ENCODE peak calls at places on chromosomes 2 and 18, in four cellular contexts. E, T, P and K are unnamed samples.

GRCh38 chr2:95356821-95357700 is 45.4 kb upstream of the FAHD2A start:
- DNase-seq in E (no peak), T (no peak), P (no peak), K (no peak)

GRCh38 chr18:48548404-48548771 is 9.6 kb downstream of the CTIF start:
- DNase-seq in E (no peak), T (no peak), P (no peak), K (no peak)

GRCh38 chr2:98013407-98014042 is 17.8 kb upstream of the TMEM131 start:
- DNase-seq in E (no peak), T (no peak), P (no peak), K (no peak)

GRCh38 chr2:82524826-82525225 is 1934.3 kb downstream of the SUCLG1 start:
- DNase-seq in E (no peak), T (no peak), P (no peak), K (no peak)

GRCh38 chr2:23862716-23863426 is 64.1 kb downstream of the ATAD2B start:
- DNase-seq in E (no peak), T (no peak), P (no peak), K (no peak)

GRCh38 chr2:75666821-75667344 is 20.3 kb downstream of the MRPL19 start:
- DNase-seq in E (no peak), T (no peak), P (no peak), K (no peak)

GRCh38 chr2:127034056-127034455 is 72.9 kb downstream of the BIN1 start:
- DNase-seq in E (no peak), T (no peak), P (no peak), K (no peak)

GRCh38 chr2:219697811-219698683 is 70.6 kb downstream of the SLC4A3 start:
- DNase-seq in E (no peak), T (no peak), P (no peak), K (no peak)

GRCh38 chr2:213021971-213022899 is 129.2 kb downstream of the IKZF2 start:
- DNase-seq in E (no peak), T (no peak), P (no peak), K (no peak)

GRCh38 chr2:38106420-38107182 is 30.6 kb upstream of the CYP1B1 start:
- DNase-seq in E (no peak), T (no peak), P (no peak), K (no peak)

GRCh38 chr18:709771-710170 is 2.7 kb downstream of the ENOSF1 start:
- DNase-seq in E (no peak), T (no peak), P (no peak), K (no peak)

GRCh38 chr18:48152549-48152948 is 222.1 kb upstream of the SMAD2 start:
- DNase-seq in E (no peak), T (no peak), P (no peak), K (no peak)

GRCh38 chr2:216103213-216103612 is 5.9 kb upstream of the XRCC5 start:
- DNase-seq in E (no peak), T (no peak), P (no peak), K (no peak)

GRCh38 chr2:63665806-63666205 is 77.0 kb downstream of the MDH1 start:
- DNase-seq in E (no peak), T (no peak), P (no peak), K (no peak)

GRCh38 chr2:26816893-26817292 is 31.0 kb downstream of the CENPA start:
- DNase-seq in E (no peak), T (no peak), P (no peak), K (no peak)

GRCh38 chr18:22164337-22165048 is 4.9 kb upstream of the GATA6 start:
- DNase-seq in E (no peak), T (no peak), P (no peak), K (no peak)

GRCh38 chr2:213199871-213200270 is 48.5 kb upstream of the IKZF2 start:
- DNase-seq in E (no peak), T (no peak), P (no peak), K (no peak)

GRCh38 chr2:36616947-36617346 is 19.0 kb upstream of the FEZ2 start:
- DNase-seq in E (no peak), T (no peak), P (no peak), K (no peak)

GRCh38 chr18:25229080-25229479 is 122.9 kb downstream of the ZNF521 start:
- DNase-seq in E (no peak), T (no peak), P (no peak), K (no peak)

GRCh38 chr18:75478996-75479870 is 51.7 kb upstream of the SMIM21 start:
- DNase-seq in E (no peak), T (peak; percentile 7), P (no peak), K (no peak)
- TF ChIP-seq CTCF in E (peak; percentile 63), T (peak; percentile 79), P (peak; percentile 67), K (peak; percentile 62)

GRCh38 chr2:17878222-17879136 is at the start of gene KCNS3:
- DNase-seq in E (no peak), T (no peak), P (no peak), K (peak; percentile 24)

GRCh38 chr2:17876590-17876989 is 1.9 kb upstream of the KCNS3 start:
- DNase-seq in E (no peak), T (no peak), P (no peak), K (no peak)

GRCh38 chr2:17879913-17880274 is 1.4 kb downstream of the KCNS3 start:
- DNase-seq in E (no peak), T (no peak), P (no peak), K (no peak)

GRCh38 chr2:17877811-17878221 is 651 bp upstream of the KCNS3 start:
- DNase-seq in E (no peak), T (no peak), P (no peak), K (no peak)

GRCh38 chr2:17879137-17879912 is 858 bp downstream of the KCNS3 start:
- DNase-seq in E (peak; percentile 23), T (no peak), P (no peak), K (peak; percentile 53)
- TF ChIP-seq CTCF in E (no peak), T (no peak), P (no peak), K (peak; percentile 42)

GRCh38 chr2:74544634-74545033 is 9.1 kb downstream of the LOXL3 start:
- DNase-seq in E (no peak), T (no peak), P (no peak), K (no peak)
- TF ChIP-seq CTCF in E (no peak), T (peak; percentile 42), P (peak; percentile 21), K (no peak)

GRCh38 chr2:1675633-1676032 is 68.7 kb downstream of the PXDN start:
- DNase-seq in E (no peak), T (no peak), P (no peak), K (no peak)
- TF ChIP-seq CTCF in E (no peak), T (no peak), P (no peak), K (no peak)

GRCh38 chr18:26459340-26459739 is 89.0 kb downstream of the KCTD1 start:
- DNase-seq in E (no peak), T (no peak), P (no peak), K (no peak)

GRCh38 chr18:26457195-26457594 is 91.2 kb downstream of the KCTD1 start:
- DNase-seq in E (no peak), T (no peak), P (no peak), K (no peak)

GRCh38 chr18:26456070-26456491 is 92.3 kb downstream of the KCTD1 start:
- DNase-seq in E (no peak), T (no peak), P (no peak), K (no peak)

GRCh38 chr18:26458526-26459232 is 89.7 kb downstream of the KCTD1 start:
- DNase-seq in E (no peak), T (no peak), P (no peak), K (no peak)

GRCh38 chr18:26457611-26458350 is 90.6 kb downstream of the KCTD1 start:
- DNase-seq in E (no peak), T (no peak), P (no peak), K (no peak)
- TF ChIP-seq CTCF in E (no peak), T (peak; percentile 35), P (no peak), K (peak; percentile 62)

DNA sequence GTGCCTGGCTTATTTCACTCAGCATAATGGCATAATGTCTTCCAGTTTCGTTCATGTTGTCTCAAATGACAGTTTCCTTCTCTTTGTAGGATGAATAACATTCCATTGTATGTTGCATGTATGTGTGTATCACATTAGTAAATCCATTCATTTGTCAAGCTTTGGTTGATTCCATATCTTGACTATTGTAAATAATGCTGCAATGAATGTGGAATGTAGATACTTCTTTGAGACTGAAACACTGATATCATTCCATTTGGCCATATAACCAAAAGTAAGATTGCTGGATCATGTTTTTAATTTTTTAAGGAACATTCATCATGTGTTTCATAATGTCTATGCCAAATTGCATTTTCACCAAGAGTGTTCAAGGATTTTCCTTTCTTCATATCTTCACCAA is 1711.4 kb upstream of the PIK3C3 start:
- DNase-seq in E (no peak), T (no peak), P (no peak), K (no peak)
- TF ChIP-seq CTCF in E (no peak), T (no peak), P (no peak), K (no peak)